ENCODE peak calls at places on chromosomes 11 and 22, in nine cellular contexts. One of them, this sample, is unnamed.

GRCh38 chr22:29798801-29799200 is 31.6 kb downstream of the UQCR10 start:
- DNase-seq in right atrium auricular region: no peak
- DNase-seq in colonic mucosa: no peak
- DNase-seq in testis: no peak
- DNase-seq in lower leg skin: no peak
- DNase-seq in glutamatergic neuron: no peak
- DNase-seq in fibroblast of pulmonary artery: no peak
- DNase-seq in Calu3: peak
- DNase-seq in neural crest cell: no peak
- DNase-seq in this sample: no peak

GRCh38 chr11:110728476-110728875 is 16.2 kb upstream of the ARHGAP20 start:
- DNase-seq in right atrium auricular region: no peak
- DNase-seq in colonic mucosa: no peak
- DNase-seq in testis: no peak
- DNase-seq in lower leg skin: no peak
- DNase-seq in glutamatergic neuron: no peak
- DNase-seq in fibroblast of pulmonary artery: no peak
- DNase-seq in Calu3: no peak
- DNase-seq in neural crest cell: no peak
- DNase-seq in this sample: no peak

GRCh38 chr22:19970479-19971275 is 29.1 kb upstream of the TXNRD2 start:
- DNase-seq in right atrium auricular region: no peak
- DNase-seq in colonic mucosa: peak
- DNase-seq in testis: peak
- DNase-seq in lower leg skin: peak
- DNase-seq in glutamatergic neuron: peak
- DNase-seq in fibroblast of pulmonary artery: peak
- DNase-seq in Calu3: peak
- DNase-seq in neural crest cell: peak
- DNase-seq in this sample: peak

GRCh38 chr11:130121430-130121978 is 38.1 kb upstream of the ST14 start:
- DNase-seq in right atrium auricular region: no peak
- DNase-seq in colonic mucosa: no peak
- DNase-seq in testis: no peak
- DNase-seq in lower leg skin: no peak
- DNase-seq in glutamatergic neuron: no peak
- DNase-seq in fibroblast of pulmonary artery: peak
- DNase-seq in Calu3: no peak
- DNase-seq in neural crest cell: no peak
- DNase-seq in this sample: no peak

GRCh38 chr11:100929377-100929776 is 200.2 kb downstream of the PGR start:
- DNase-seq in right atrium auricular region: no peak
- DNase-seq in colonic mucosa: no peak
- DNase-seq in testis: no peak
- DNase-seq in lower leg skin: no peak
- DNase-seq in glutamatergic neuron: no peak
- DNase-seq in fibroblast of pulmonary artery: peak
- DNase-seq in Calu3: no peak
- DNase-seq in neural crest cell: no peak
- DNase-seq in this sample: no peak

GRCh38 chr11:46308632-46309419 is 31.4 kb downstream of the CREB3L1 start:
- DNase-seq in right atrium auricular region: peak
- DNase-seq in colonic mucosa: peak
- DNase-seq in testis: peak
- DNase-seq in lower leg skin: peak
- DNase-seq in glutamatergic neuron: peak
- DNase-seq in fibroblast of pulmonary artery: peak
- DNase-seq in Calu3: peak
- DNase-seq in neural crest cell: peak
- DNase-seq in this sample: peak

GRCh38 chr22:32444068-32444467 is 20.2 kb downstream of the BPIFC start:
- DNase-seq in right atrium auricular region: no peak
- DNase-seq in colonic mucosa: no peak
- DNase-seq in testis: peak
- DNase-seq in lower leg skin: no peak
- DNase-seq in glutamatergic neuron: no peak
- DNase-seq in fibroblast of pulmonary artery: peak
- DNase-seq in Calu3: peak
- DNase-seq in neural crest cell: no peak
- DNase-seq in this sample: peak

GRCh38 chr11:88535916-88536547 is 198.5 kb upstream of the CTSC start:
- DNase-seq in right atrium auricular region: no peak
- DNase-seq in colonic mucosa: no peak
- DNase-seq in testis: no peak
- DNase-seq in lower leg skin: no peak
- DNase-seq in glutamatergic neuron: no peak
- DNase-seq in fibroblast of pulmonary artery: peak
- DNase-seq in Calu3: no peak
- DNase-seq in neural crest cell: no peak
- DNase-seq in this sample: peak

GRCh38 chr11:19952101-19952605 is 208.1 kb downstream of the DBX1 start:
- DNase-seq in right atrium auricular region: no peak
- DNase-seq in colonic mucosa: no peak
- DNase-seq in testis: no peak
- DNase-seq in lower leg skin: no peak
- DNase-seq in glutamatergic neuron: no peak
- DNase-seq in fibroblast of pulmonary artery: no peak
- DNase-seq in Calu3: no peak
- DNase-seq in neural crest cell: no peak
- DNase-seq in this sample: no peak

GRCh38 chr11:67289226-67289650 is at the start of gene ANKRD13D:
- DNase-seq in right atrium auricular region: no peak
- DNase-seq in colonic mucosa: no peak
- DNase-seq in testis: no peak
- DNase-seq in lower leg skin: no peak
- DNase-seq in glutamatergic neuron: no peak
- DNase-seq in fibroblast of pulmonary artery: no peak
- DNase-seq in Calu3: no peak
- DNase-seq in neural crest cell: no peak
- DNase-seq in this sample: no peak
- TF ChIP-seq CTCF in right atrium auricular region: no peak
- TF ChIP-seq CTCF in colonic mucosa: no peak
- TF ChIP-seq CTCF in testis: no peak
- TF ChIP-seq CTCF in lower leg skin: no peak
- TF ChIP-seq CTCF in glutamatergic neuron: no peak
- TF ChIP-seq CTCF in fibroblast of pulmonary artery: no peak
- TF ChIP-seq CTCF in Calu3: no peak
- TF ChIP-seq CTCF in neural crest cell: no peak
- TF ChIP-seq CTCF in this sample: peak

GRCh38 chr11:10305964-10306918 is 1.4 kb downstream of the ADM start:
- DNase-seq in right atrium auricular region: no peak
- DNase-seq in colonic mucosa: peak
- DNase-seq in testis: no peak
- DNase-seq in lower leg skin: no peak
- DNase-seq in glutamatergic neuron: peak
- DNase-seq in fibroblast of pulmonary artery: no peak
- DNase-seq in Calu3: peak
- DNase-seq in neural crest cell: peak
- DNase-seq in this sample: peak

GRCh38 chr11:10307022-10307410 is 2.1 kb downstream of the ADM start:
- DNase-seq in right atrium auricular region: no peak
- DNase-seq in colonic mucosa: no peak
- DNase-seq in testis: no peak
- DNase-seq in lower leg skin: no peak
- DNase-seq in glutamatergic neuron: no peak
- DNase-seq in fibroblast of pulmonary artery: peak
- DNase-seq in Calu3: no peak
- DNase-seq in neural crest cell: no peak
- DNase-seq in this sample: no peak

GRCh38 chr11:10304495-10305261 is at the start of gene ADM:
- DNase-seq in right atrium auricular region: peak
- DNase-seq in colonic mucosa: peak
- DNase-seq in testis: peak
- DNase-seq in lower leg skin: peak
- DNase-seq in glutamatergic neuron: peak
- DNase-seq in fibroblast of pulmonary artery: peak
- DNase-seq in Calu3: peak
- DNase-seq in neural crest cell: peak
- DNase-seq in this sample: peak

GRCh38 chr11:10303558-10304363 is 1.1 kb upstream of the ADM start:
- DNase-seq in right atrium auricular region: no peak
- DNase-seq in colonic mucosa: peak
- DNase-seq in testis: no peak
- DNase-seq in lower leg skin: peak
- DNase-seq in glutamatergic neuron: no peak
- DNase-seq in fibroblast of pulmonary artery: peak
- DNase-seq in Calu3: peak
- DNase-seq in neural crest cell: no peak
- DNase-seq in this sample: peak

DNA sequence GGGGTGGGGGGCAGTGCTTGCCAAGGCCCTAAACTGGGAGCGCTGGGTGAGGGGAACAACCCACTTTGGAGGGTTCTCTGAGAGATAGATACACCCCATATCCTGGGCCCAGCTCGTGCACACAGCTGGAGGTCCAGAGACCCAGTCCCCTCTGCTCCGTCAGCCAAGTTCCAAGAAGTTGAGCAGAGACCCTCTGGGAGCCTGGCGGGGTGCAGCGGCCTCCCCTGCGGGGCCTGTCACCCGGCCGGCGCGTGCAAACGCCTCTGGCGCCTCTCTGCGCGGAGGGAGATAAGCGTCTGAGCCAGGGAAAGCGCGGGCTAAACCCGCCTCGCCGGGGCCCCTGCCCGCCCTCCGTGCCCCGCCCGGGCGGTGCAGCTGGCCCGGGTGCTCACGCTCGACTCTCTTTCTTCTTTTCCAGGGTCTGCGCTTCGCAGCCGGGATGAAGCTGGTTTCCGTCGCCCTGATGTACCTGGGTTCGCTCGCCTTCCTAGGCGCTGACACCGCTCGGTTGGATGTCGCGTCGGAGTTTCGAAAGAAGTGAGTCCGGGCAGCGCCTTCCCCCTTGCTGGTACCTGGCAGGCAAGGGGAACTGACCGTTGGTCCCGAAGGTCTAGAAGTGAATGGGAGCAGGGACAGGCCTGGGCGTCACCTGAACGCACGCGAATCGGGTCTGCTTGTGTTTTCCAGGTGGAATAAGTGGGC is 540 bp downstream of the ADM start:
- DNase-seq in right atrium auricular region: no peak
- DNase-seq in colonic mucosa: peak
- DNase-seq in testis: no peak
- DNase-seq in lower leg skin: no peak
- DNase-seq in glutamatergic neuron: no peak
- DNase-seq in fibroblast of pulmonary artery: no peak
- DNase-seq in Calu3: peak
- DNase-seq in neural crest cell: peak
- DNase-seq in this sample: peak
- TF ChIP-seq CTCF in right atrium auricular region: no peak
- TF ChIP-seq CTCF in colonic mucosa: no peak
- TF ChIP-seq CTCF in testis: no peak
- TF ChIP-seq CTCF in lower leg skin: no peak
- TF ChIP-seq CTCF in glutamatergic neuron: no peak
- TF ChIP-seq CTCF in fibroblast of pulmonary artery: no peak
- TF ChIP-seq CTCF in Calu3: no peak
- TF ChIP-seq CTCF in neural crest cell: no peak
- TF ChIP-seq CTCF in this sample: no peak

DNA sequence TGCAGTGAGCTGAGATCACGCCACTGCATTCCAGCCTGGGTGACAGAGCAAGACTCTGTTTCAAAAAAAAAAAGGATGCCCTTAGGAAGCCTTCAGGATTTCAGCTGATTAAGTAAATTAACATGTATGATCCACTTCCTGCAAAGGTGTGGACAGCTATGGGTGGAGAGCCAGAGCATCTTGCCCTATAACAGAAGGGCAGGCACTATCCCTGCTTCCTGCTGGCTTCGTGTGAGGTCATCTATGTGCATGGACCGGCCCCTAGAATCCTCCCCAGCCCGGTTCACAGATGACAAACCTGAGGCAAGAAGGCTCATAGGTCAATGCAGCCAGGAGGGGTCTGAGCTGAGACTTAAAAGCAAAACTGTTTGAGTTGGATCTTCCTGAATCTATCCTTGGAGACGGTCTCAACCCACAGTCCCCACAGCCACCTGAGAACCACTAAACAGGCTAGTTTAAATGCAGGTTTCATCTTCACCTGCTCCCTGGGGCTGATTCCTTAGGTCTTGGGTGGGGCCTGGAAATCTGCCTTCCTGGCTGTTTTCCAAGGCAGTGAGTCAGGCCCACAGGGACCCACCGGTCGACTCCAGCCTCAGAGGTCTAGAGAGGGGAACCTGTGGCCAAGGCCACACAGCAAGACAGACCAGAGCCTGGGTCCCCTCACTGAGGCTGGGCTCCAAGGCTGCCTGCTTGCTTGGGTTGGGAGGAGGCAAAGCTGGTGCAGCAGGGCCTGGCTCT is 55.2 kb upstream of the MPEG1 start:
- DNase-seq in right atrium auricular region: no peak
- DNase-seq in colonic mucosa: no peak
- DNase-seq in testis: no peak
- DNase-seq in lower leg skin: no peak
- DNase-seq in glutamatergic neuron: no peak
- DNase-seq in fibroblast of pulmonary artery: no peak
- DNase-seq in Calu3: peak
- DNase-seq in neural crest cell: no peak
- DNase-seq in this sample: no peak
- TF ChIP-seq CTCF in right atrium auricular region: no peak
- TF ChIP-seq CTCF in colonic mucosa: no peak
- TF ChIP-seq CTCF in testis: no peak
- TF ChIP-seq CTCF in lower leg skin: no peak
- TF ChIP-seq CTCF in glutamatergic neuron: no peak
- TF ChIP-seq CTCF in fibroblast of pulmonary artery: no peak
- TF ChIP-seq CTCF in Calu3: no peak
- TF ChIP-seq CTCF in neural crest cell: no peak
- TF ChIP-seq CTCF in this sample: no peak

GRCh38 chr11:69186316-69187266 is 30.9 kb downstream of the SMIM38 start:
- DNase-seq in right atrium auricular region: no peak
- DNase-seq in colonic mucosa: no peak
- DNase-seq in testis: no peak
- DNase-seq in lower leg skin: no peak
- DNase-seq in glutamatergic neuron: no peak
- DNase-seq in fibroblast of pulmonary artery: no peak
- DNase-seq in Calu3: no peak
- DNase-seq in neural crest cell: no peak
- DNase-seq in this sample: no peak
- TF ChIP-seq CTCF in right atrium auricular region: no peak
- TF ChIP-seq CTCF in colonic mucosa: no peak
- TF ChIP-seq CTCF in testis: no peak
- TF ChIP-seq CTCF in lower leg skin: no peak
- TF ChIP-seq CTCF in glutamatergic neuron: no peak
- TF ChIP-seq CTCF in fibroblast of pulmonary artery: peak
- TF ChIP-seq CTCF in Calu3: no peak
- TF ChIP-seq CTCF in neural crest cell: no peak
- TF ChIP-seq CTCF in this sample: no peak

GRCh38 chr11:128948583-128948982 is 5.9 kb upstream of the TP53AIP1 start:
- DNase-seq in right atrium auricular region: no peak
- DNase-seq in colonic mucosa: no peak
- DNase-seq in testis: no peak
- DNase-seq in lower leg skin: no peak
- DNase-seq in glutamatergic neuron: no peak
- DNase-seq in fibroblast of pulmonary artery: no peak
- DNase-seq in Calu3: peak
- DNase-seq in neural crest cell: no peak
- DNase-seq in this sample: no peak
- TF ChIP-seq CTCF in right atrium auricular region: peak
- TF ChIP-seq CTCF in colonic mucosa: no peak
- TF ChIP-seq CTCF in testis: no peak
- TF ChIP-seq CTCF in lower leg skin: no peak
- TF ChIP-seq CTCF in glutamatergic neuron: no peak
- TF ChIP-seq CTCF in fibroblast of pulmonary artery: no peak
- TF ChIP-seq CTCF in Calu3: no peak
- TF ChIP-seq CTCF in neural crest cell: peak
- TF ChIP-seq CTCF in this sample: peak

This sample was measured in GM13976.